ENCODE peak calls at places on chromosomes 6 and 20, in five cellular contexts. S, Q, R, K and Y are unnamed samples.

GRCh38 chr6:146361367-146361924 is 182.2 kb upstream of the RAB32 start:
- DNase-seq in S (no peak), Q (peak; percentile 32), R (peak; percentile 42), K (no peak), Y (no peak)

GRCh38 chr6:40962241-40962640 is 76.8 kb downstream of the UNC5CL start:
- DNase-seq in S (no peak), Q (peak; percentile 98), R (peak; percentile 98), K (no peak), Y (no peak)

GRCh38 chr6:99802396-99803031 is 191.5 kb downstream of the MCHR2 start:
- DNase-seq in S (no peak), Q (no peak), R (no peak), K (peak; percentile 44), Y (no peak)

GRCh38 chr6:111804627-111805235 is 68.5 kb downstream of the FYN start:
- DNase-seq in S (peak; percentile 40), Q (peak; percentile 94), R (peak; percentile 94), K (no peak), Y (no peak)

GRCh38 chr6:26020983-26021349 is 58.4 kb downstream of the TRIM38 start:
- DNase-seq in S (no peak), Q (peak; percentile 58), R (peak; percentile 75), K (peak; percentile 66), Y (no peak)

GRCh38 chr6:145453376-145453775 is 281.9 kb downstream of the EPM2A start:
- DNase-seq in S (no peak), Q (no peak), R (peak; percentile 4), K (no peak), Y (no peak)

GRCh38 chr6:134753001-134753400 is 196.9 kb downstream of the ALDH8A1 start:
- DNase-seq in S (no peak), Q (no peak), R (no peak), K (peak; percentile 27), Y (no peak)

GRCh38 chr20:56710577-56711465 is 81.7 kb downstream of the TFAP2C start:
- DNase-seq in S (no peak), Q (peak; percentile 71), R (peak; percentile 76), K (no peak), Y (no peak)

GRCh38 chr20:51801220-51801991 is 915 bp downstream of the SALL4 start:
- DNase-seq in S (no peak), Q (no peak), R (no peak), K (peak; percentile 21), Y (no peak)

GRCh38 chr6:121959501-121959900 is 440.0 kb upstream of the HSF2 start:
- DNase-seq in S (no peak), Q (no peak), R (no peak), K (no peak), Y (no peak)

GRCh38 chr6:26536571-26537159 is 1.5 kb upstream of the HMGN4 start:
- DNase-seq in S (no peak), Q (peak; percentile 69), R (peak; percentile 79), K (no peak), Y (peak; percentile 52)

GRCh38 chr20:13755809-13756208 is 28.9 kb downstream of the ESF1 start:
- DNase-seq in S (no peak), Q (no peak), R (no peak), K (no peak), Y (no peak)

GRCh38 chr6:147177286-147177685 is 26.9 kb upstream of the STXBP5 start:
- DNase-seq in S (no peak), Q (peak; percentile 16), R (peak; percentile 46), K (no peak), Y (no peak)

GRCh38 chr6:111030008-111031006 is 48.5 kb downstream of the RPF2 start:
- DNase-seq in S (no peak), Q (no peak), R (no peak), K (no peak), Y (no peak)

GRCh38 chr20:52305843-52306242 is 114.3 kb upstream of the ZFP64 start:
- DNase-seq in S (peak; percentile 3), Q (no peak), R (no peak), K (no peak), Y (no peak)

GRCh38 chr6:135114355-135115145 is 59.9 kb upstream of the HBS1L start:
- DNase-seq in S (no peak), Q (no peak), R (no peak), K (no peak), Y (no peak)

GRCh38 chr6:95517004-95517403 is 60.3 kb upstream of the MANEA start:
- DNase-seq in S (no peak), Q (no peak), R (no peak), K (no peak), Y (no peak)

GRCh38 chr20:48815537-48815936 is 12.3 kb downstream of the PREX1 start:
- DNase-seq in S (no peak), Q (no peak), R (no peak), K (no peak), Y (no peak)

DNA sequence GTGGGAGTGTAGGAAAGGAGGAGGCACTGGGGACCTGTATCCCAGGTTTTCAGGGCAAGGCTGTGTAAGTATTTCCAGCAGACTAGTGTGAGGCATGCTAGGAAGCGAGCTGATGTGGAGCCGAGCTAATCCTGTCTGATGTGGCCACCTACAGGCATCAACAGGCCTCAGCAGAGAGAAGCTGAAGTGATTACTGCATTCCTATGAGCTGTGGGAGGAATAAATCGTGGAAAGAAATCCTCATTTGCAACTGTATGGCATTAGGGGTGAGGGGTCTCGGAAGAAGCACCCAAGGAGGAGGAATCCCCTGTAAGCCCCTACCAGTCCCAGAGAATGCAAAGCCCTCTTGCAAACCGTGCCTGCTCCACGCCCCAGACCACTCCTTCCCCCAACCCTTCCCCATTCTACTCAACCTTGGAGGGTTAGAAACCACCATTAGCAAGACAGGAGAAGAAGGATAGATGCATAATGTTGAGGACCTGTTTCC is 41.6 kb downstream of the C6orf15 start:
- DNase-seq in S (no peak), Q (peak; percentile 64), R (peak; percentile 80), K (peak; percentile 51), Y (no peak)
- H3K27ac ChIP-seq in S (no peak overlapping the region), Q (no peak overlapping the region), R (no peak overlapping the region), K (no peak overlapping the region), Y (peak overlapping the region; percentile 39)

DNA sequence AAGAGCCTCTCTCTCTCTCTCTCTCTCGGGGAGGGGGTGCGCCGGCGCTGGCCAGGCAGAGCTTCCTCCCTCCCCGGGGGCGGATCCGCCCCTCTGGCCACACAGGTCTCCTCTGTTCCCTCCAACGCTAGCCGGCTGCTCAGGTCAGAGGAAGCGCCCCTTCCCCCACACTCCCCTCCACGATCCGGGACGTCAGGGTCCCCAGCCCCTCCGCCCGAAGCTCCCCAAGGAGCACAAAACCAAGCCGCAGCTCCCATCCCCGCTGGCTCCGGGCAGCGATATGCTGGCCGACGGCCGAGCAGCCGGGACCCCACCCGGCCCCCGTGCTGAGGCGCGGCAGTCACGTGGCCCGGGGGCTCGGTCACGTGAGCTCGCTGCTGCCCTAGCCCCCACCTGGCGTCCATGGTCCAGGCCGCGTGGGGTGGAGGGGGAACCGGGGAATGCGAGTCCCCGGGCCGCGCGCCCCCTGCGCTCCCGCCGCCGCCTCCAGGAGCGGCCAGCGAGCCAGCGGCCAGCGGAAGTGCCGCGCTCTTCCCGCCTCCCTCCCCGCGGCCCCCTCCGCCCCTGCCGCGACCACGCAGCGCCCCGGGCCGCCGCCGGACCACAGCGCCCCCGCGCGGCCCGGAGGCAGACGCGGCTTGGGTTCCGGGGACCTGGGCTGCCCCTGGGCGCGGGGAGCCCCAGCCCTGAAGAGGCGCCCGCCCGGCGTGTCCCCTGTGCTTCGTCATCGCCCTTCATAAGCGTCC is at the start of gene SLC35B2:
- DNase-seq in S (peak; percentile 41), Q (peak; percentile 60), R (peak; percentile 81), K (peak; percentile 69), Y (peak; percentile 91)
- H3K27ac ChIP-seq in S (peak within 1 kb of the TSS; percentile 63), Q (peak within 1 kb of the TSS; percentile 68), R (peak within 1 kb of the TSS; percentile 78), K (peak within 1 kb of the TSS; percentile 96), Y (peak within 1 kb of the TSS; percentile 99)

GRCh38 chr6:169158750-169159149 is 94.9 kb downstream of the THBS2 start:
- DNase-seq in S (no peak), Q (peak; percentile 50), R (peak; percentile 59), K (no peak), Y (no peak)
- H3K27ac ChIP-seq in S (no peak overlapping the region), Q (peak overlapping the region; percentile 54), R (no peak overlapping the region), K (no peak overlapping the region), Y (no peak overlapping the region)

GRCh38 chr6:148440877-148441453 is 98.3 kb downstream of the SASH1 start:
- DNase-seq in S (no peak), Q (peak; percentile 79), R (peak; percentile 86), K (peak; percentile 51), Y (no peak)
- H3K27ac ChIP-seq in S (no peak overlapping the region), Q (peak overlapping the region; percentile 33), R (peak overlapping the region; percentile 80), K (peak overlapping the region; percentile 39), Y (peak overlapping the region; percentile 6)

GRCh38 chr20:40942775-40943174 is 85.8 kb upstream of the TOP1 start:
- DNase-seq in S (no peak), Q (no peak), R (no peak), K (no peak), Y (no peak)
- H3K27ac ChIP-seq in S (no peak overlapping the region), Q (no peak overlapping the region), R (no peak overlapping the region), K (no peak overlapping the region), Y (no peak overlapping the region)